ENCODE peak calls at places on chromosomes 12 and 14, in five cellular contexts. L, G, V, K and U are unnamed samples.

GRCh38 chr14:60705100-60705499 is 19.1 kb downstream of the SIX4 start:
- DNase-seq in K (no peak), L (no peak), G (no peak), V (no peak), U (no peak)

GRCh38 chr14:54651649-54652048 is 84.7 kb downstream of the SAMD4A start:
- DNase-seq in L (no peak), V (no peak), G (no peak), K (no peak), U (no peak)

GRCh38 chr14:21647380-21647779 is 6.3 kb upstream of the OR4E2 start:
- DNase-seq in G (no peak), L (no peak), K (no peak), V (no peak), U (no peak)

GRCh38 chr14:101195309-101195724 is 291.8 kb upstream of the RTL1 start:
- DNase-seq in V (no peak), L (no peak), K (no peak), G (no peak), U (no peak)

GRCh38 chr12:19794116-19794515 is 354.8 kb downstream of the AEBP2 start:
- DNase-seq in L (no peak), K (no peak), G (no peak), V (no peak), U (no peak)

GRCh38 chr14:103103461-103104388 is 9.2 kb downstream of the EXOC3L4 start:
- DNase-seq in G (peak; percentile 84), L (no peak), V (no peak), K (no peak), U (peak; percentile 54)

GRCh38 chr12:59484575-59484974 is 111.3 kb upstream of the SLC16A7 start:
- DNase-seq in K (no peak), L (no peak), V (no peak), G (no peak), U (no peak)

GRCh38 chr14:23640524-23641141 is 4.5 kb downstream of the DHRS2 start:
- DNase-seq in G (peak; percentile 39), L (peak; percentile 27), K (no peak), V (no peak), U (no peak)

GRCh38 chr14:54566410-54567223 is at the start of gene SAMD4A:
- DNase-seq in V (no peak), G (peak; percentile 75), K (peak; percentile 47), L (peak; percentile 68), U (peak; percentile 80)

GRCh38 chr14:53542692-53543091 is 389.6 kb upstream of the DDHD1 start:
- DNase-seq in L (peak; percentile 20), K (no peak), G (no peak), V (no peak), U (no peak)

GRCh38 chr12:122031342-122032216 is 9.9 kb downstream of the BCL7A start:
- DNase-seq in V (no peak), L (no peak), G (peak; percentile 59), K (peak; percentile 68), U (no peak)

GRCh38 chr14:21244546-21244945 is 24.7 kb downstream of the HNRNPC start:
- DNase-seq in K (no peak), G (no peak), V (no peak), L (no peak), U (no peak)

GRCh38 chr12:6925543-6926279 is 2.0 kb upstream of the ATN1 start:
- DNase-seq in V (peak; percentile 90), L (peak; percentile 94), K (no peak), G (peak; percentile 76), U (no peak)

GRCh38 chr14:92759300-92759678 is 10.9 kb upstream of the LGMN start:
- DNase-seq in V (no peak), L (no peak), G (peak; percentile 18), K (peak; percentile 23), U (peak; percentile 50)

GRCh38 chr14:22266141-22266442 is 322.9 kb downstream of the DAD1 start:
- DNase-seq in V (no peak), G (no peak), K (no peak), L (no peak), U (no peak)

GRCh38 chr14:105843444-105844046 is 317.2 kb downstream of the TMEM121 start:
- DNase-seq in V (no peak), L (no peak), G (no peak), K (no peak), U (peak; percentile 18)

GRCh38 chr14:105844047-105844630 is 317.8 kb downstream of the TMEM121 start:
- DNase-seq in K (no peak), G (no peak), V (no peak), L (no peak), U (peak; percentile 60)

GRCh38 chr14:105846312-105846711 is 319.9 kb downstream of the TMEM121 start:
- DNase-seq in V (no peak), L (no peak), K (no peak), G (no peak), U (no peak)

GRCh38 chr14:105845725-105846309 is 319.4 kb downstream of the TMEM121 start:
- DNase-seq in L (no peak), V (no peak), K (no peak), G (no peak), U (peak; percentile 62)

DNA sequence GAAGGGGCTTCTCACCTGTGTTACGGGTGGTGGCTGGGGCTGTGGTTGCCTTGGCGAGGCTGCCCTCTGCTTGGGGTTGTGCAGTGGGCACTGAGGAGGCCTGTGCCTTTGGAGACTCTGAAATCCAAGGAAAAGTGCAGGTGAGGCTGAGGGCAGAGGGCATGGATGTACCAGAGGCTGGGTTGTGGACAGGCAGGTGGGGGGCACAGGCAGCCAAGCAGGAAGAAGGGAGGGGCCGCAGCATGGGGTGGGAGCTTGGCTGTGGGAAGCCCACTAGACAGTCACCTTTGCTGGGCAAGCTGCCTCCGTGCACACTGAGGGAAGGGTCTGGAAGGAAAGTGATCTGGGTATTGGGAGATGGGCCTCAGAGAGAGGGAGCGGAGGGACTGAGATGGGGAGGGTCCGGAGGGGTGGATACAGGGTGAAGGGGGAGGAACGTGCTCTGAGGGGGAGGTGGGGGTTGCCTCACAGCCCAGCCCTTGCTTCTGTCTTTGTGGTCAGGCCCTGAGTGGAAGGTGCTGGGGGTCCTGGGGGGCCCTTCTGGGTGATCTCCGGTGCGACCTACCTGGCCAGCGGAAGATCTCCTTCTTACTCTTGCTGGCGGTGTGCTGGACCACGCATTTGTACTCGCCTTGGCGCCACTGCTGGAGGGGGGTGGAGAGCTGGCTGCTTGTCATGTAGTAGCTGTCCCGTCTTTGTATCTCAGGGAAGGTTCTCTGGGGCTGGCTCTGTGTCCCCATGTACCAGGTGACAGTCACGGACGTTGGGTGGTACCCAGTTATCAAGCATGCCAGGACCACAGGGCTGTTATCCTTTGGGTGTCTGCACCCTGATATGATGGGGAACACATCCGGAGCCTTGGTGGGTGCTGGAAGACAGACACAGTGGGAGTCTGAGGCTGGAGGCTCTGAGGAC is 318.7 kb downstream of the TMEM121 start:
- DNase-seq in K (no peak), V (no peak), L (peak; percentile 7), G (no peak), U (peak; percentile 18)
- TF ChIP-seq POLR2A in K (no peak), V (no peak), L (no peak), G (no peak), U (no peak)

DNA sequence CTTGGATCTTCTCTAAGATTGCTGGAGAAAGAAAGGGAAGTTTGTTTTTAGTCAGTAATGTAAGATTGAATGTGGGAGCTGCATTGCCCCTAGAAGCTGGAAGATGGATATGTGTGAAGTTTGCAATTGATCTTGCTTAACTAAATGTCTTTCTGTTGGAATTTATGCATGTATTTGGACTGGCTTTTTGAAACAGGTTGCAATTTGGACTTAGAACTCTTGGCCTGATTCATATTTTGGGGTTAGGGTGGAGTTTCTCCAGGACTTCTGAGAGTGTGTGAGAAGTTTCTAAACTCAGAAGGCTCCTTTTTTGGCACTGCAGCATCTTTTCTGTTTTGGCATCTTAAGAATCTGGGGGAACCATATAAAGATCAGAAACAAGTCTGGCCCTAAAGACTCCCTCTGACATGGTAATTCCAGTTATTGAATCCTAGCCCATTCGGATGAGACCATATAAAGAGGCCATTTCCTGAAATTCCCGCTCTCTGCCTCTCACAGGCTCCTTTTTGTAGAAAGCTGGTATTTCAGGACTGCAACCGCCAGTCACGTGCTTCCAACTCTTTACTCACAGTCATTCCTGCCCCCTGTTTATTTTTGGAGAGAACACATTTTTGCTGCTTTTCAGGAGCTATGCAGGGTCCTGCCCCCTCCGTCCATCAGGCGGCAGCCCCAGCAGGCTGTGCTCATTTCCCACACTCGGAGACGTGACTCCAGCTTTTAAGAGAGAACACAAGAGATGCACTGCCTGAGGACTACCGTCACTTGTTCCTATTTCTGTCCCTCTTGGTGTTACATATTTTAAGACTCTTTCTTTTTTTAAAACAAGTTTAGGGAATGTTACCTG is 26.6 kb downstream of the IFT43 start:
- DNase-seq in V (no peak), K (no peak), G (no peak), L (no peak), U (peak; percentile 32)
- TF ChIP-seq POLR2AphosphoS5 in V (no peak), K (no peak), G (peak; percentile 30), L (no peak), U (peak; percentile 54)

DNA sequence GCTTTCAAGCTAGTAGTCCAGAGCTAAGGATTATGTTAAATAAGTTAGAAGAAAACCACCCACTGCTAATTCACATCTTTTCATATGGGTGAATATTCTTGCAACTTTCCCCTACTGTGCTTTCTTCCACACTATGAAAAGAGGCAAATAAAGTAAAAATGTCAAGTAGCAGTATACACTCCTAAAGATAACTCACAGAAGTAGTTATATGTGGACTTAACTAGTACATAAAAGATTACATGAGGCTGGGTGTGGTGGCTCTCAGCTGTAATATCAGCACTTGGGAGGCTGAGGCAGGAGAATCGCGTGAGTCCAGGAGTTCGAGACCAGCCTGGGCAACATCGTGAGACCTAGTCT is 501.1 kb upstream of the RGS6 start:
- DNase-seq in V (no peak), L (no peak), K (no peak), G (no peak), U (no peak)
- H3K4me1 ChIP-seq in V (no peaks in the 10 kb centered on the region), L (no peaks in the 10 kb centered on the region), K (no peaks in the 10 kb centered on the region), G (no peaks in the 10 kb centered on the region), U (no peaks in the 10 kb centered on the region)

GRCh38 chr12:38905480-38906351 is at the start of gene CPNE8:
- DNase-seq in L (peak; percentile 69), G (peak; percentile 84), K (peak; percentile 64), V (peak; percentile 48), U (peak; percentile 89)
- TF ChIP-seq POLR2A in L (peak; percentile 46), G (peak; percentile 79), K (peak; percentile 51), V (no peak), U (peak; percentile 45)

GRCh38 chr12:11759894-11760293 is 110.4 kb downstream of the ETV6 start:
- DNase-seq in G (no peak), V (no peak), L (no peak), K (no peak), U (no peak)
- TF ChIP-seq POLR2AphosphoS5 in G (no peak), V (no peak), L (no peak), K (no peak), U (no peak)

DNA sequence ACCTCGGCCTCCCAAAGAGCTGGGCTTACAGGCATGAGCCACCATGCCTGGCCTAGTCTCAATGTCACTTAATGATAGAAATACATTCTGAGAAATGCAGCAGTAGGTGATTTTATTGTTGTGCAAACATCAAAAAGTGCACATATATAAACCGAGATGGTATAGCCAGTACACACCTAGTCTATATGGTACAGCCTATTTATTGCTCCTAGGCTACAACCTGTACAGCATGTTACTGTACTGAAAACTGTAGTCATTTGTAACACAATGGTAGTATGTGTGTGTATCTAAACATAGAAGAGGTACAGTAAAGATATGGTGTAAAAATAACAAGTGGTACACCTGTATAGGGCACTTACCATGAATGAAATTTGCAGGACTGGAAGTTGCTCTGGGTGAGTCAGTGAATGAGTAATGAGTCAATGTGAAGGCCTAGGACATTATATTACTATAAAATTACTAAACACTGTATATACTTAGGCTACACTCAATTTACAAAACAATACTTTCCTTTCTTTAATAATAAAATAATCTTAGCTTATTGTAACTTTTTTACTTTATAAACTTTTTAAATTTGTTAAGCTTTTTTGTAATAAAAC is 166.7 kb upstream of the SYT1 start:
- DNase-seq in G (no peak), K (no peak), L (no peak), V (no peak), U (no peak)
- H3K4me1 ChIP-seq in G (no peaks in the 10 kb centered on the region), K (no peaks in the 10 kb centered on the region), L (no peaks in the 10 kb centered on the region), V (peaks cover 7% of the 10 kb centered on the region), U (no peaks in the 10 kb centered on the region)